ENCODE peak calls at places on chromosomes 5 and 9, in seven cellular contexts. N is HCT116, W is PC-9, G is PC-3, T is GM23248, L is OCI-LY7, B is hepatocyte. Y is an unnamed sample.

GRCh38 chr9:99173570-99174504 is 47.9 kb downstream of the ALG2 start:
- DNase-seq in N (no peak), W (no peak), G (no peak), T (no peak), L (no peak), B (no peak), Y (no peak)

GRCh38 chr9:22044583-22044982 is 35.5 kb upstream of the CDKN2B start:
- DNase-seq in N (no peak), W (peak; percentile 53), G (peak; percentile 82), T (peak; percentile 91), L (no peak), B (no peak), Y (no peak)

GRCh38 chr5:10424124-10424731 is 17.5 kb upstream of the ROPN1L start:
- DNase-seq in N (peak; percentile 8), W (no peak), G (peak; percentile 65), T (peak; percentile 74), L (peak; percentile 64), B (peak; percentile 52), Y (no peak)

GRCh38 chr5:151600069-151600665 is 9.0 kb upstream of the FAT2 start:
- DNase-seq in N (no peak), W (no peak), G (no peak), T (no peak), L (no peak), B (no peak), Y (no peak)

GRCh38 chr9:69168709-69169217 is 5.3 kb upstream of the TJP2 start:
- DNase-seq in N (no peak), W (peak; percentile 85), G (peak; percentile 82), T (peak; percentile 61), L (peak; percentile 14), B (peak; percentile 90), Y (peak; percentile 84)

GRCh38 chr5:16378762-16379161 is 86.8 kb downstream of the ZNF622 start:
- DNase-seq in N (no peak), W (peak; percentile 15), G (no peak), T (no peak), L (no peak), B (no peak), Y (no peak)

GRCh38 chr9:4923580-4924544 is 61.2 kb upstream of the JAK2 start:
- DNase-seq in N (no peak), W (no peak), G (peak; percentile 53), T (peak; percentile 51), L (peak; percentile 55), B (peak; percentile 10), Y (peak; percentile 60)

GRCh38 chr9:98251554-98251953 is 3.9 kb downstream of the TBC1D2 start:
- DNase-seq in N (peak; percentile 73), W (peak; percentile 88), G (peak; percentile 80), T (peak; percentile 92), L (no peak), B (no peak), Y (no peak)

GRCh38 chr5:28896949-28897348 is 1858.6 kb upstream of the CDH9 start:
- DNase-seq in N (no peak), W (no peak), G (peak; percentile 59), T (no peak), L (no peak), B (no peak), Y (no peak)

GRCh38 chr5:66717455-66718373 is 121.5 kb downstream of the MAST4 start:
- DNase-seq in N (no peak), W (no peak), G (no peak), T (no peak), L (no peak), B (no peak), Y (no peak)

GRCh38 chr9:82894961-82895902 is 167.7 kb downstream of the RASEF start:
- DNase-seq in N (no peak), W (no peak), G (no peak), T (no peak), L (no peak), B (peak; percentile 26), Y (no peak)
- H3K9me2 ChIP-seq in N (no peaks in the 10 kb centered on the region), W (no peaks in the 10 kb centered on the region), G (no peaks in the 10 kb centered on the region), T (no peaks in the 10 kb centered on the region), L (no peaks in the 10 kb centered on the region), B (no peaks in the 10 kb centered on the region), Y (no peaks in the 10 kb centered on the region)

GRCh38 chr5:116914869-116915504 is 340.4 kb upstream of the SEMA6A start:
- DNase-seq in N (no peak), W (no peak), G (no peak), T (no peak), L (no peak), B (no peak), Y (no peak)
- H3K9me2 ChIP-seq in N (no peaks in the 10 kb centered on the region), W (no peaks in the 10 kb centered on the region), G (no peaks in the 10 kb centered on the region), T (no peaks in the 10 kb centered on the region), L (no peaks in the 10 kb centered on the region), B (no peaks in the 10 kb centered on the region), Y (no peaks in the 10 kb centered on the region)

DNA sequence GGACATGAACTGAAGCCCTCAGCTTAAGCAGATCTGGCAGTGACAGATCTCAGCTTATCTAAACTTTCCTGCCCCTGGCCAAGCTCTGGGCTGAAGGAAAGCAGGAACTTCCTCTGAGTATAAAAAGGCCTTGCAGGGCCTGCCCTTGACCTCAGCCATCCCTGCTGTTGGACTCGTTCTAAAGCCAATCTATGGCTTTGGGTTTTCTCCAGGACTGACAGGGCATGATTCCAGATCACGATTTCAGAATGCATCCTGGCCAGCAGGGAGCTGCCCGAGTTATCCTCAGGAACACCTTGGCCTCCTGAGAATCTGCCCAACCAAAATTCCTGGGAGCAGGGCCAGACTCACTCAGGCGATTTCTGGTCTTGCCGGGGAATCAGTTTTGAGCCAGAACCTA is 502.7 kb downstream of the TLE4 start:
- DNase-seq in N (no peak), W (no peak), G (no peak), T (no peak), L (no peak), B (no peak), Y (no peak)
- H3K9me2 ChIP-seq in N (no peaks in the 10 kb centered on the region), W (no peaks in the 10 kb centered on the region), G (no peaks in the 10 kb centered on the region), T (no peaks in the 10 kb centered on the region), L (no peaks in the 10 kb centered on the region), B (no peaks in the 10 kb centered on the region), Y (no peaks in the 10 kb centered on the region)

GRCh38 chr5:52995914-52996313 is 6.8 kb downstream of the ITGA2 start:
- DNase-seq in N (no peak), W (no peak), G (no peak), T (no peak), L (no peak), B (no peak), Y (no peak)

GRCh38 chr5:52998552-52999313 is 9.6 kb downstream of the ITGA2 start:
- DNase-seq in N (no peak), W (no peak), G (no peak), T (no peak), L (no peak), B (no peak), Y (no peak)

GRCh38 chr5:52999357-52999949 is 10.3 kb downstream of the ITGA2 start:
- DNase-seq in N (no peak), W (no peak), G (no peak), T (peak; percentile 89), L (no peak), B (no peak), Y (no peak)

GRCh38 chr5:52996966-52997365 is 7.8 kb downstream of the ITGA2 start:
- DNase-seq in N (no peak), W (no peak), G (no peak), T (no peak), L (no peak), B (no peak), Y (no peak)

GRCh38 chr5:52997424-52997823 is 8.3 kb downstream of the ITGA2 start:
- DNase-seq in N (no peak), W (no peak), G (no peak), T (peak; percentile 36), L (no peak), B (peak; percentile 30), Y (no peak)
- H3K9me2 ChIP-seq in N (no peaks in the 10 kb centered on the region), W (no peaks in the 10 kb centered on the region), G (no peaks in the 10 kb centered on the region), T (no peaks in the 10 kb centered on the region), L (no peaks in the 10 kb centered on the region), B (no peaks in the 10 kb centered on the region), Y (no peaks in the 10 kb centered on the region)

DNA sequence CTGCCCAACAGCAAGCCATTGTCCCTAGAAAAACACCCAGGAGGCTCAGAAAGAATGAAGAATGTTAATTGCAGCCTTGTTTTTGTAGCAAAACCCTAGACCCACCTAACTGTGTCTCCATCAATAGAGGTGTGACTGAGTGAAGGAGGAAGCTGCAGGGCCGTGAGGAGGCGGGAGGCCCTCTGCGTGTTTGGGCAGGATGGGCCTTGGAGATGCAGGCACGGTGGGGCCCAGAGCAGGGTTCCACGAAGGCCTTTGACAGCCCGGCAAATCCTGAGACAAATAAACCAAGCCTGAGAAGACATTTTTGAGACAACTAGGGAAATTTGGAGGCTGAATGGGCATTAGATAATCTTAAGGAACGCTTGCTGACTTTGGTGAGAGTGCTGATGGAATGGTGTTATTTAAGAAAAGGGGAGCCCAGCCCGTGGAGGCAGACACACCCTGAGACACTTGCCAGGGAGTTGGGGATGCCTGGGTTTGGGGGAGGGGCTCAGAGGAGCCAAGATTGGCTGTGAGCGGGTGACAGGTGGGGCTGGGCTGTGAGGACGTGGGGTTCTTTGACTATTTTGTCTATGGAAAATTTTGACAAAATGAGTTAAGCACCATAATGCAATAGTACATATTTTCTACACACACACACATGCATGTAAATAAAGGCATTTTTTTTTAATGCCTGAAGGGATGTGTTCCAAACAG is 48.8 kb downstream of the BARX1 start:
- DNase-seq in N (no peak), W (no peak), G (no peak), T (no peak), L (no peak), B (no peak), Y (no peak)
- H3K9me2 ChIP-seq in N (no peaks in the 10 kb centered on the region), W (no peaks in the 10 kb centered on the region), G (no peaks in the 10 kb centered on the region), T (no peaks in the 10 kb centered on the region), L (no peaks in the 10 kb centered on the region), B (no peaks in the 10 kb centered on the region), Y (no peaks in the 10 kb centered on the region)

GRCh38 chr9:82893549-82893948 is 169.4 kb downstream of the RASEF start:
- DNase-seq in N (no peak), W (no peak), G (no peak), T (no peak), L (no peak), B (no peak), Y (no peak)
- H3K9me2 ChIP-seq in N (no peaks in the 10 kb centered on the region), W (no peaks in the 10 kb centered on the region), G (no peaks in the 10 kb centered on the region), T (no peaks in the 10 kb centered on the region), L (no peaks in the 10 kb centered on the region), B (no peaks in the 10 kb centered on the region), Y (no peaks in the 10 kb centered on the region)

GRCh38 chr9:136685792-136686533 is 1.3 kb downstream of the AGPAT2 start:
- DNase-seq in N (no peak), W (no peak), G (no peak), T (peak; percentile 58), L (peak; percentile 19), B (no peak), Y (no peak)
- H3K9me2 ChIP-seq in N (no peaks in the 10 kb centered on the region), W (no peaks in the 10 kb centered on the region), G (no peaks in the 10 kb centered on the region), T (no peaks in the 10 kb centered on the region), L (no peaks in the 10 kb centered on the region), B (no peaks in the 10 kb centered on the region), Y (no peaks in the 10 kb centered on the region)

GRCh38 chr9:123923884-123924283 is 6.0 kb downstream of the DENND1A start:
- DNase-seq in N (no peak), W (no peak), G (no peak), T (no peak), L (no peak), B (no peak), Y (no peak)

GRCh38 chr9:123923377-123923776 is 6.5 kb downstream of the DENND1A start:
- DNase-seq in N (no peak), W (no peak), G (no peak), T (no peak), L (no peak), B (no peak), Y (no peak)

GRCh38 chr9:123924727-123925126 is 5.2 kb downstream of the DENND1A start:
- DNase-seq in N (no peak), W (no peak), G (peak; percentile 53), T (peak; percentile 29), L (no peak), B (no peak), Y (no peak)

GRCh38 chr9:123925820-123926219 is 4.1 kb downstream of the DENND1A start:
- DNase-seq in N (no peak), W (peak; percentile 91), G (peak; percentile 58), T (peak; percentile 46), L (no peak), B (no peak), Y (no peak)

GRCh38 chr9:123925161-123925560 is 4.8 kb downstream of the DENND1A start:
- DNase-seq in N (no peak), W (no peak), G (peak; percentile 43), T (no peak), L (no peak), B (no peak), Y (no peak)
- H3K9me2 ChIP-seq in N (no peaks in the 10 kb centered on the region), W (no peaks in the 10 kb centered on the region), G (no peaks in the 10 kb centered on the region), T (no peaks in the 10 kb centered on the region), L (no peaks in the 10 kb centered on the region), B (no peaks in the 10 kb centered on the region), Y (no peaks in the 10 kb centered on the region)

Y was measured in MM.1S.